ENCODE peak calls at places on chromosomes 11 and 22, in nine cellular contexts. G is thoracic aorta, Z is tibial artery, L is upper lobe of right lung, I is colonic mucosa, C is DND-41, J is heart left ventricle, X is stomach, F is OCI-LY7. E is an unnamed sample. For H3K4me1, the result is how much of the 10 kb centered on the place peaks cover.

GRCh38 chr11:45142241-45142885 is 4.1 kb upstream of the PRDM11 start:
- DNase-seq in G (no peak), Z (no peak), L (peak), I (peak), C (no peak), J (no peak), X (peak), F (no peak), E (no peak)

GRCh38 chr11:80280737-80281136 is 839.9 kb upstream of the TENM4 start:
- DNase-seq in G (no peak), Z (no peak), L (no peak), I (no peak), C (no peak), J (peak), X (no peak), F (no peak), E (no peak)

GRCh38 chr11:71207996-71208774 is 44.2 kb downstream of the SHANK2 start:
- DNase-seq in G (no peak), Z (peak), L (peak), I (no peak), C (no peak), J (no peak), X (no peak), F (no peak), E (no peak)

GRCh38 chr11:131391161-131391560 is 20.7 kb downstream of the NTM start:
- DNase-seq in G (no peak), Z (no peak), L (no peak), I (no peak), C (no peak), J (no peak), X (no peak), F (no peak), E (no peak)

GRCh38 chr11:134459246-134460043 is 47.4 kb upstream of the B3GAT1 start:
- DNase-seq in G (no peak), Z (no peak), L (no peak), I (no peak), C (no peak), J (no peak), X (no peak), F (no peak), E (no peak)

GRCh38 chr11:114154271-114155047 is 94.9 kb downstream of the ZBTB16 start:
- DNase-seq in G (no peak), Z (peak), L (no peak), I (no peak), C (no peak), J (no peak), X (no peak), F (no peak), E (no peak)

GRCh38 chr11:115364892-115365291 is 139.3 kb downstream of the CADM1 start:
- DNase-seq in G (no peak), Z (no peak), L (no peak), I (no peak), C (no peak), J (no peak), X (no peak), F (no peak), E (no peak)

GRCh38 chr11:44535201-44535980 is 30.1 kb upstream of the CD82 start:
- DNase-seq in G (no peak), Z (no peak), L (no peak), I (no peak), C (no peak), J (no peak), X (no peak), F (no peak), E (no peak)

GRCh38 chr22:44384563-44384940 is 71.8 kb upstream of the SHISAL1 start:
- DNase-seq in G (no peak), Z (no peak), L (peak), I (no peak), C (no peak), J (peak), X (no peak), F (no peak), E (no peak)

GRCh38 chr11:128884703-128885338 is 6.3 kb upstream of the KCNJ5 start:
- DNase-seq in G (no peak), Z (peak), L (no peak), I (peak), C (peak), J (no peak), X (peak), F (peak), E (no peak)

GRCh38 chr11:77088236-77089003 is 14.2 kb upstream of the OMP start:
- DNase-seq in G (no peak), Z (no peak), L (peak), I (peak), C (no peak), J (peak), X (peak), F (no peak), E (peak)

GRCh38 chr11:87185228-87185627 is 147.5 kb downstream of the TMEM135 start:
- DNase-seq in G (no peak), Z (no peak), L (no peak), I (no peak), C (no peak), J (no peak), X (no peak), F (no peak), E (no peak)

GRCh38 chr11:9136731-9137130 is 45.3 kb upstream of the SCUBE2 start:
- DNase-seq in G (no peak), Z (no peak), L (no peak), I (no peak), C (no peak), J (no peak), X (no peak), F (no peak), E (no peak)

GRCh38 chr11:9138612-9139579 is 47.5 kb upstream of the SCUBE2 start:
- DNase-seq in G (peak), Z (peak), L (no peak), I (peak), C (peak), J (no peak), X (peak), F (no peak), E (no peak)

GRCh38 chr11:9139628-9140357 is 48.4 kb upstream of the SCUBE2 start:
- DNase-seq in G (no peak), Z (no peak), L (no peak), I (no peak), C (no peak), J (no peak), X (no peak), F (no peak), E (no peak)

GRCh38 chr11:9137293-9138132 is 46.1 kb upstream of the SCUBE2 start:
- DNase-seq in G (peak), Z (peak), L (peak), I (peak), C (peak), J (peak), X (peak), F (peak), E (peak)

DNA sequence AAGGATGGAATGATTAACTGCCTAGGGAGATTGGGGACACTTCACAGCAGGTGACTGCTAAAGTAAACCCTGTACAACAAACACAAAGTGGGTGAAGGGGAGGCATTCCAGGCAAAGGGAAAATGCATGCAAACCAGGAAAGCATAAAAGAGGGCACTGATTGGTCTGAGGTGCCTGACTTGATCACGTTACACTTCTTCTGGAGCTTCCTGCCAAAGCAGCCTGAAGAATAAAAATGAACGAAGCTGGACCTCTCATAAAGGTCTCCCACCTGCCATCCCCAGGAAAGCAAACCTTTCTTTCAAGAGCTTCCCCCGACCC is 46.7 kb upstream of the SCUBE2 start:
- DNase-seq in G (no peak), Z (no peak), L (no peak), I (no peak), C (no peak), J (no peak), X (no peak), F (no peak), E (no peak)
- H3K4me3 ChIP-seq in G (no peak), Z (no peak), L (no peak), I (no peak), C (no peak), J (no peak), X (no peak), F (no peak), E (no peak)

GRCh38 chr22:22380098-22381030 is 128.2 kb downstream of the ZNF280B start:
- DNase-seq in G (no peak), Z (no peak), L (no peak), I (no peak), C (no peak), J (no peak), X (no peak), F (peak), E (peak)
- TF ChIP-seq CTCF in G (no peak), Z (no peak), L (no peak), I (no peak), C (peak), J (no peak), X (no peak), F (peak), E (no peak)

GRCh38 chr22:42692239-42693054 is 28.2 kb downstream of the A4GALT start:
- DNase-seq in G (no peak), Z (no peak), L (no peak), I (no peak), C (no peak), J (no peak), X (no peak), F (peak), E (peak)

GRCh38 chr22:42693763-42694683 is 26.6 kb downstream of the A4GALT start:
- DNase-seq in G (no peak), Z (no peak), L (no peak), I (no peak), C (no peak), J (no peak), X (no peak), F (no peak), E (no peak)

GRCh38 chr22:42691440-42691839 is 29.2 kb downstream of the A4GALT start:
- DNase-seq in G (no peak), Z (no peak), L (no peak), I (no peak), C (no peak), J (peak), X (no peak), F (no peak), E (no peak)

GRCh38 chr22:42695294-42695693 is 25.4 kb downstream of the A4GALT start:
- DNase-seq in G (no peak), Z (no peak), L (no peak), I (no peak), C (no peak), J (peak), X (no peak), F (no peak), E (no peak)

DNA sequence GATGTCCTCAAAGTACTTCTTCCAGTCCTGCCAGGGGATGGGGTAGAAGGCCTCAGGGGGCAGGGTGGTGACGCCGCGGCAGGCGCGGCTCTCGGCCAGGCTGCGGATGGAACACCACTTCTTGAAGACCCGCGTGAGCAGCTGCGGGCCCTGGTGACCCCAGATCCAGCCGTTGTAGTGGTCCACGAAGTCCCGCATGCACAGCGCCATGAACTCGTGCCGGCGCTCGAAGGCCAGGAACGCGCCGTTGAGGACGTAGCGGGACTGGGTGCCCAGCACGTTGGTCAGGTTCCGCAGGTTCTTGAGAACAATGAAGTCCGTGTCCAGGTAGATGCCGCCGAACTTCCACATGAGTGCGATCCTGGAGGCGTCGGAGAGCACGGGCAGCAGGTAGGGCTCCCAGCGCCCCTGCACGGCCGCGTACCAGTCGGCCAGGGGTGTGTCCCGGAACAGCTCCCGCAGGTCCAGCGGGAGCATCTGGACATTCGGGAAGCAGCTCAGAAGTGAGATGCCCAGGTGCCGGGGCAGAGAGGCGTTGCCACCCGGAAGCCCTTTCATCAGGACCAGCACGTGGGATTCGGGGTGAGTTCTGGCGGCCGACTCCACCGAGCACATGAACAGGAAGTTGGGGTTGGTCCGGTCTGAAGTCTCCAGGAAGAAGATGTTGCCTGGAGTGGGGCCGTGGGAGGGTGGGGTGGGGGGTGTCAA is 27.5 kb downstream of the A4GALT start:
- DNase-seq in G (no peak), Z (no peak), L (no peak), I (no peak), C (no peak), J (no peak), X (no peak), F (no peak), E (no peak)
- H3K4me1 ChIP-seq in G (half or more), Z (under half), L (under half), I (under half), C (under half), J (half or more), X (under half), F (half or more), E (under half)

GRCh38 chr11:47524200-47524874 is 28.6 kb downstream of the CELF1 start:
- DNase-seq in G (no peak), Z (no peak), L (no peak), I (no peak), C (no peak), J (peak), X (peak), F (no peak), E (no peak)
- H3K4me3 ChIP-seq in G (peak), Z (peak), L (no peak), I (no peak), C (no peak), J (peak), X (peak), F (no peak), E (no peak)